ENCODE peak calls at places on chromosomes 13 and 19, in nine cellular contexts. S, P, Z, L, X, I, A, J and W are unnamed samples. For H3K9me3 and H3K4me1, the result is how much of the 10 kb centered on the place peaks cover.

GRCh38 chr13:102197193-102197592 is 204.7 kb downstream of the FGF14 start:
- DNase-seq in Z (peak), I (no peak), S (no peak), J (peak), A (no peak), P (no peak), X (no peak), L (no peak), W (no peak)

GRCh38 chr13:66585669-66586203 is 644.4 kb downstream of the PCDH9 start:
- DNase-seq in J (peak), Z (no peak), L (no peak), P (peak), A (no peak), S (no peak), I (no peak), X (no peak), W (no peak)

GRCh38 chr19:14954071-14954655 is 12.9 kb downstream of the OR7C2 start:
- DNase-seq in Z (peak), X (peak), I (no peak), P (no peak), L (no peak), S (no peak), J (no peak), A (no peak), W (no peak)

GRCh38 chr19:57816652-57817051 is 1.9 kb upstream of the ZNF552 start:
- DNase-seq in I (no peak), J (no peak), X (no peak), L (no peak), Z (peak), P (no peak), A (no peak), S (no peak), W (no peak)

GRCh38 chr13:113639661-113640262 is 18.2 kb downstream of the ATP4B start:
- DNase-seq in S (peak), J (no peak), P (no peak), L (no peak), I (no peak), X (peak), A (no peak), Z (peak), W (no peak)

GRCh38 chr19:45522010-45522941 is 15.0 kb downstream of the VASP start:
- DNase-seq in P (no peak), L (no peak), Z (no peak), I (no peak), J (no peak), A (no peak), X (peak), S (no peak), W (no peak)

GRCh38 chr19:6221878-6222746 is 57.7 kb downstream of the MLLT1 start:
- DNase-seq in J (no peak), A (no peak), Z (no peak), L (no peak), X (peak), I (no peak), S (no peak), P (no peak), W (no peak)

GRCh38 chr19:2327773-2328400 is 499 bp downstream of the LSM7 start:
- DNase-seq in Z (peak), S (no peak), X (no peak), I (no peak), L (peak), A (peak), P (peak), J (peak), W (peak)

GRCh38 chr13:101530293-101530692 is 77.8 kb downstream of the ITGBL1 start:
- DNase-seq in L (no peak), A (no peak), I (no peak), J (no peak), S (no peak), X (no peak), P (no peak), Z (no peak), W (no peak)

GRCh38 chr19:13022859-13023636 is 27.8 kb downstream of the NFIX start:
- DNase-seq in X (peak), A (peak), P (peak), S (peak), Z (peak), L (peak), I (peak), J (peak), W (peak)

GRCh38 chr19:6887326-6887725 is at the start of gene ADGRE1:
- DNase-seq in J (no peak), S (no peak), Z (no peak), P (no peak), L (no peak), I (no peak), X (no peak), A (no peak), W (no peak)

GRCh38 chr19:50723069-50723468 is at the start of gene CLEC11A:
- DNase-seq in P (peak), I (no peak), X (peak), S (peak), J (no peak), L (no peak), Z (peak), A (peak), W (no peak)
- H3K27ac ChIP-seq in P (no peak), I (peak), X (peak), S (peak), J (no peak), L (no peak), Z (no peak), A (peak), W (peak)

DNA sequence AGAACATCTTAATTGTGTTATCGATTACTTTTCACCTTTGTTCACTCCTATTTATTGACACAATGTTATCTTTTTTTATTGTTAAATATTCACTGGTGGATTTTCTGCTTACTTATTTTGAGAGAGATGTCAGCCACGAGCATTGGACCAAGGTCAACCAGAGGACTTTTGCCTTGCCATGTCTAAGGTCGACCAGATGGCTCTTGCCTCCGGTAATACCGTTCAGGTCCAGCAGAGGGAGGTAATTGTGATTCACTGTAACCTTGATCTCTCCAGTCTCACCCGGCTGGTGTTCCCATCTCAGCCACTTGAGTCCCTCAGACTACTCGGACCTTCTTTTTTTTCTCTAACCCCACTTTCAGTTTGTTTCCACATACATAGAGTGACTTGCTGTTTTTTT is 1438.1 kb downstream of the UQCRFS1 start:
- DNase-seq in S (no peak), Z (peak), P (no peak), J (no peak), A (no peak), X (no peak), L (no peak), I (no peak), W (no peak)
- H3K9me3 ChIP-seq in S (half or more), Z (half or more), P (under half), J (under half), A (under half), X (under half), L (under half), I (half or more), W (under half)

GRCh38 chr19:41530184-41530534 is 45.8 kb upstream of the CEACAM21 start:
- DNase-seq in J (no peak), P (no peak), L (no peak), A (no peak), S (no peak), I (no peak), Z (no peak), X (no peak), W (no peak)
- H3K4me1 ChIP-seq in J (under half), P (under half), L (under half), A (under half), S (under half), I (under half), Z (under half), X (under half), W (under half)

GRCh38 chr19:42045575-42045974 is 24.4 kb downstream of the GRIK5 start:
- DNase-seq in J (no peak), A (no peak), I (no peak), L (no peak), X (no peak), Z (no peak), P (no peak), S (no peak), W (no peak)

GRCh38 chr19:42052241-42052863 is 17.7 kb downstream of the GRIK5 start:
- DNase-seq in X (no peak), I (no peak), A (no peak), J (no peak), L (no peak), P (no peak), Z (no peak), S (no peak), W (no peak)

GRCh38 chr19:42051166-42052115 is 18.6 kb downstream of the GRIK5 start:
- DNase-seq in Z (no peak), X (no peak), P (no peak), J (no peak), S (no peak), L (no peak), I (no peak), A (no peak), W (peak)

GRCh38 chr19:42053037-42053935 is 16.7 kb downstream of the GRIK5 start:
- DNase-seq in X (no peak), A (no peak), I (no peak), P (no peak), S (no peak), Z (no peak), L (no peak), J (no peak), W (no peak)

DNA sequence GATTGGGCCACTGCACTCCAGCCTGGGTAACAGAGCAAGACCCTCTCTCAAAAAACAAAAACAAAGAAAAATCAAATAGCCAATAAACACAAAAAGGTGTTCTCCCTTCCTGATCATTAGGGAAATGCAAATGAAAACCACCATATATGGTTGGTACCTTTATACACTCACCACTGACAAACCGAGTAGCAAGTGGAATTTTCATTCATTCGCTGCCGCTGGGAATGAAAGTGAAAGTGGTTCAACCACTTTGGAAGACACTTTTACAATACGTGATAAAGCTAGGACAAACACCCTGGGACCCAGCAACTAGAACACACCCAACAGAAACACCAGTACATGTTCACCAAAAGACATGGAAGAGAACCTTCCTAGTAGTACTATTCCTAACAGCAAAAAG is 21.0 kb downstream of the GRIK5 start:
- DNase-seq in J (no peak), Z (no peak), X (no peak), S (no peak), I (no peak), P (no peak), L (no peak), A (peak), W (peak)
- H3K27ac ChIP-seq in J (no peak), Z (no peak), X (no peak), S (no peak), I (no peak), P (no peak), L (no peak), A (peak), W (no peak)

GRCh38 chr13:96191367-96191766 is 101.5 kb downstream of the HS6ST3 start:
- DNase-seq in I (no peak), L (no peak), Z (no peak), P (no peak), J (no peak), A (no peak), X (no peak), S (no peak), W (no peak)
- H3K9me3 ChIP-seq in I (under half), L (under half), Z (under half), P (under half), J (under half), A (under half), X (under half), S (under half), W (under half)

GRCh38 chr13:50916701-50917184 is 7.2 kb downstream of the RNASEH2B start:
- DNase-seq in J (no peak), L (no peak), A (peak), X (no peak), Z (no peak), I (no peak), P (no peak), S (peak), W (no peak)

GRCh38 chr13:50915562-50915961 is 6.0 kb downstream of the RNASEH2B start:
- DNase-seq in Z (no peak), I (no peak), J (no peak), L (no peak), S (no peak), A (no peak), X (no peak), P (no peak), W (no peak)

GRCh38 chr13:50919291-50919690 is 9.7 kb downstream of the RNASEH2B start:
- DNase-seq in I (no peak), J (no peak), Z (no peak), A (no peak), P (no peak), L (no peak), S (no peak), X (no peak), W (no peak)

GRCh38 chr13:50914848-50915247 is 5.3 kb downstream of the RNASEH2B start:
- DNase-seq in A (no peak), J (peak), X (no peak), I (no peak), P (peak), L (no peak), Z (no peak), S (no peak), W (no peak)

DNA sequence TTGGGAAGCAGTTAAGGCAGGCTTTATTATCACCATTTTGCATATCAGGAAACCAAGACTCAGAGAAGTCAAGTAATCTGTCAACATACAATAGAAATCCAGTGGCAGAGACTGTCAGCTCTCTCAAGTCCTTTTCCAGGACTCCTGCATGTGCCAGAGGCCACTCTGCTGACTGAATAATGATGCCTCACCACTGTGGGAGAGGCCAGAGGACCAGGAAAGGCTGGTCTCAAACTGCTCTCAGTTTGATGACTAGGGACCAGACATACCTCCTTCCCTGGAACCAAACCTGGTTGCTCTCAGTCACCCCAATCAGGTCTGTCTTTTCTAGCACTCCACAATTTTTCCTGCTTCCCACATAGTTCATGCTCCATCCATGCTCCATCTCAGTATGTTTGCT is 8.0 kb downstream of the RNASEH2B start:
- DNase-seq in L (no peak), I (no peak), Z (no peak), X (no peak), J (no peak), A (no peak), P (no peak), S (no peak), W (no peak)
- H3K4me1 ChIP-seq in L (under half), I (under half), Z (under half), X (under half), J (under half), A (under half), P (under half), S (under half), W (under half)